ENCODE peak calls at places on chromosomes 13 and 19, in four cellular contexts. F is WTC11, L is GM12878, O is HepG2. Y is an unnamed sample.

GRCh38 chr19:41323430-41324125 is 13.6 kb downstream of the CCDC97 start:
- DNase-seq in F (no peak), L (no peak), O (peak; percentile 87), Y (peak; percentile 92)

GRCh38 chr13:111383591-111384440 is 63.4 kb downstream of the TEX29 start:
- DNase-seq in F (no peak), L (no peak), O (no peak), Y (no peak)

GRCh38 chr19:29596885-29597525 is 9.1 kb upstream of the POP4 start:
- DNase-seq in F (no peak), L (no peak), O (peak; percentile 9), Y (no peak)

GRCh38 chr19:32407004-32407992 is 1.7 kb downstream of the DPY19L3 start:
- DNase-seq in F (no peak), L (no peak), O (peak; percentile 16), Y (peak; percentile 72)

GRCh38 chr13:102190930-102191329 is 210.9 kb downstream of the FGF14 start:
- DNase-seq in F (no peak), L (no peak), O (no peak), Y (no peak)

GRCh38 chr13:98556968-98557591 is 19.8 kb downstream of the STK24 start:
- DNase-seq in F (no peak), L (no peak), O (no peak), Y (no peak)

GRCh38 chr13:85278851-85279250 is 520.4 kb downstream of the SLITRK6 start:
- DNase-seq in F (no peak), L (no peak), O (no peak), Y (no peak)

GRCh38 chr19:41541990-41542584 is 33.9 kb upstream of the CEACAM21 start:
- DNase-seq in F (peak; percentile 81), L (no peak), O (peak; percentile 31), Y (peak; percentile 48)

GRCh38 chr13:34372581-34372980 is 554.6 kb downstream of the RFC3 start:
- DNase-seq in F (no peak), L (no peak), O (no peak), Y (no peak)

GRCh38 chr19:55644191-55644833 is 863 bp downstream of the ZNF581 start:
- DNase-seq in F (no peak), L (no peak), O (no peak), Y (no peak)

GRCh38 chr19:28296506-28296905 is 916.4 kb downstream of the UQCRFS1 start:
- DNase-seq in F (no peak), L (no peak), O (no peak), Y (no peak)

GRCh38 chr13:71067164-71067815 is 799.7 kb downstream of the DACH1 start:
- DNase-seq in F (no peak), L (no peak), O (peak; percentile 0), Y (no peak)

GRCh38 chr13:30016398-30016797 is 166.0 kb upstream of the UBL3 start:
- DNase-seq in F (no peak), L (no peak), O (no peak), Y (no peak)

GRCh38 chr13:24274452-24274971 is 34.9 kb upstream of the C1QTNF9 start:
- DNase-seq in F (no peak), L (peak; percentile 88), O (no peak), Y (no peak)

GRCh38 chr19:33705090-33705847 is 83.5 kb downstream of the CHST8 start:
- DNase-seq in F (peak; percentile 53), L (no peak), O (no peak), Y (no peak)

GRCh38 chr19:1288528-1289394 is 3.1 kb downstream of the EFNA2 start:
- DNase-seq in F (no peak), L (no peak), O (no peak), Y (no peak)

GRCh38 chr13:35210234-35210633 is 266.3 kb downstream of the MAB21L1 start:
- DNase-seq in F (no peak), L (no peak), O (no peak), Y (no peak)

GRCh38 chr19:1482361-1483066 is 3.5 kb upstream of the C19orf25 start:
- DNase-seq in F (no peak), L (no peak), O (peak; percentile 35), Y (no peak)

GRCh38 chr13:88751994-88752393 is 1080.8 kb downstream of the SLITRK5 start:
- DNase-seq in F (no peak), L (no peak), O (no peak), Y (no peak)

GRCh38 chr13:49098198-49098597 is 121.9 kb upstream of the MLNR start:
- DNase-seq in F (no peak), L (no peak), O (no peak), Y (no peak)

GRCh38 chr19:752652-753517 is 2.0 kb downstream of the MISP start:
- DNase-seq in F (no peak), L (no peak), O (peak; percentile 92), Y (peak; percentile 21)

GRCh38 chr19:19214892-19215291 is 3.1 kb downstream of the NCAN start:
- DNase-seq in F (peak; percentile 93), L (no peak), O (peak; percentile 30), Y (peak; percentile 64)

GRCh38 chr13:97256343-97256783 is 34.2 kb downstream of the MBNL2 start:
- DNase-seq in F (no peak), L (no peak), O (peak; percentile 85), Y (peak; percentile 20)

GRCh38 chr13:79647518-79647917 is 166.6 kb downstream of the NDFIP2 start:
- DNase-seq in F (no peak), L (no peak), O (no peak), Y (no peak)

GRCh38 chr19:14325863-14326262 is 55.4 kb upstream of the ADGRE5 start:
- DNase-seq in F (no peak), L (no peak), O (no peak), Y (no peak)

GRCh38 chr13:45782327-45783045 is 69.1 kb downstream of the SIAH3 start:
- DNase-seq in F (no peak), L (no peak), O (no peak), Y (no peak)
- TF ChIP-seq CBFB in F (no peak), L (no peak), O (no peak), Y (no peak)

GRCh38 chr19:57008432-57008831 is 111.4 kb upstream of the USP29 start:
- DNase-seq in F (no peak), L (no peak), O (no peak), Y (no peak)
- TF ChIP-seq CBFB in F (no peak), L (no peak), O (no peak), Y (no peak)

DNA sequence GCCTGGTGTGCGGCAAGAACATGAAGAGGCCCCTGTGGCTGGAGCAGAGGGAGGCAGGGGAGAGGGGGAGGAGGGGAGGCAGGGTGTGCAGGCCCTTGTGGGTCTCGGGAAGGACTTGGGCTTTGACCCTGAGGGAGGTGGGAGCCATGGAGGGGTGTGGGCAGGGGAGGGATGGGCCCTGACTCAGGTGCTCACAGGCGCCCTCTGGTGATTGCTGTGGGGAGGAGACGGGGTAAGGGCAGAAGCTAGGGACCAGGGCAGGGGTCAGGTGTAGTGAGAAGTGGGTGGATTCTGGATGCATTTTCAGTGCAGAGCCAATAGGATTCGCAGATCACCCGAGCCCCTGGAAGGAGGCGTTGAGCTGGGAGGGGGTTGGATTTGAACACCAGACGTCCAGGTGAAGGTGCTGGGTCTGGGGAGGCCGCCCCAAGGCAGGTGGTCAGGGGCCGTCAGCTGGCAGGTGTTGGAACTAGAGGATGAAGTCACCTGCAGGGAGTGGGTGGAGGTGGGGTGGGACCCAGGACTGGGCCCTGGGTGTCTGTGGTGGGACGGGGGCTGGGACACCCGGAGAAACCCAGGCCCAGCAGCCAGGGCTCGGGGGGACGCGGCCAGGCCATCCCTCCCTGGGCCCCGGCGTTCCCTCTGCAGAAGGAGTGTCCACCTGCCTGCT is 185.4 kb downstream of the KDM4B start:
- DNase-seq in F (peak; percentile 90), L (no peak), O (peak; percentile 52), Y (peak; percentile 79)
- TF ChIP-seq CBFB in F (no peak), L (no peak), O (no peak), Y (no peak)

DNA sequence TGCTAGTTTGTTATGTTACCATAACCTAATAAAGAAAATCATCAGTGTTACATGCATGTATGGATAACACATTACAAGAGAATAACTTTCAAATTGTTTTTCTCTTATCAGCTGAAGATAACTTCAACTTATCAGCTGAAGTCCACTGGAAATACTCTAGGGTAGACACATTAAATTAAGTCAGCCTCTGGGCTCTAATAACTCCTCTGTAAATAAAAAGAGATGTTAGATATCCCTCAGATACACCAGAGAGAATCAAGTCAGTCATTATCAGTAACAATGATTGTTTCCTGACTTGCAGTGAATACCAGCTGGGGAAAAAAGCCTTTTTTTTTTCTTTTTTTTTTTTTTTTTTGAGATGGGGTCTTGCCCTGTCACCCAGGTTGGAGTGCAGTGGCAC is 1.6 kb upstream of the KBTBD7 start:
- DNase-seq in F (no peak), L (no peak), O (no peak), Y (no peak)
- TF ChIP-seq CBFB in F (no peak), L (no peak), O (no peak), Y (no peak)

DNA sequence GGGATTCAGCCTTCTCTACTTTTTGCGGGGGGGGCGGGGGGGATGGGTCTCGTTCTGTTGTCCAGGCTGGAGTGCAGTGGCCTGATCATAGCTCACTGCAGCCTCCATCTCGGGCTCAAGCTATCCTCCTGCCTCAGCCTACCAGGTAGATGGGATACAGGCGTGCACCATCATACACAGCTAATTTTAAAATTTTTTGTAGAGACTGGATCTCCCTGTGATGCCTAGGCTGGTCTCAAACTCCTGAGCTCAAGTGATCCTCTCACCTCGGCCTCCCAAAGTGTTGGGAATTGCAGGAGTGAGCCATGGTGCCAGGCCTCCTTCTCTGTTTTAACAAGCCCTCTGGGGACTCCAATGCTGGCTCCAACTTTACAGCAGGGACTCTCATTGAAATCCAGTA is 569 bp upstream of the ZNF792 start:
- DNase-seq in F (no peak), L (no peak), O (no peak), Y (no peak)
- TF ChIP-seq CBFB in F (no peak), L (no peak), O (no peak), Y (no peak)

GRCh38 chr13:66402546-66402945 is 827.6 kb downstream of the PCDH9 start:
- DNase-seq in F (no peak), L (no peak), O (no peak), Y (no peak)

GRCh38 chr13:66407159-66407558 is 823.0 kb downstream of the PCDH9 start:
- DNase-seq in F (no peak), L (no peak), O (no peak), Y (no peak)

GRCh38 chr13:66402071-66402470 is 828.1 kb downstream of the PCDH9 start:
- DNase-seq in F (no peak), L (no peak), O (no peak), Y (no peak)

GRCh38 chr13:66409542-66409941 is 820.6 kb downstream of the PCDH9 start:
- DNase-seq in F (no peak), L (no peak), O (no peak), Y (no peak)

GRCh38 chr13:66405908-66406802 is 824.0 kb downstream of the PCDH9 start:
- DNase-seq in F (no peak), L (no peak), O (no peak), Y (no peak)
- TF ChIP-seq CBFB in F (no peak), L (no peak), O (no peak), Y (no peak)

DNA sequence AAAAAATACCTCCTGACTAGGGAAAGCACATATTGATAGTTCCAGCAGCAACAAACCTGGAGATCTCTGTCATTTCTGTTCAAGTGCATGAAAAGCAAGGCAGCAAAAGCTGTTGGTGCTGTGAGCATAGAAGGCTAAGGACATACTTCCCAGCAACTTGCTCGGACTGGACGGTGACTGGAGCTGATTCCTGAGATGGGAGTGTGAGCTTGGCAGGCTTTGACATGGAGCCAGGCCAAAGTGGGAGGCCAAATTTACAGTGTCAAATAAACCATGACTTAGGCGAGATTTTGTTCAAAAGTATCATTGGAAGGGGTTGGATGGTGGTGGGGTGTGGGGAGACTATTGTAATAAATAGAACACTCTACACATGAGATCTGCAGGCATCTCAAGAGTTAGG is 5.9 kb upstream of the ARGLU1 start:
- DNase-seq in F (no peak), L (no peak), O (no peak), Y (no peak)
- TF ChIP-seq CBFB in F (no peak), L (no peak), O (no peak), Y (no peak)

Y was measured in K562.